ENCODE peak calls at places on chromosomes 16 and 17, in six cellular contexts. One of them, this sample, is unnamed.

GRCh38 chr17:32496348-32497078 is 9.7 kb downstream of the CDK5R1 start:
- DNase-seq in pancreas: no peak
- DNase-seq in heart left ventricle: no peak
- DNase-seq in neural progenitor cell: no peak
- DNase-seq in ascending aorta: peak; percentile 85
- DNase-seq in thyroid gland: no peak
- DNase-seq in this sample: no peak

GRCh38 chr16:70712359-70712758 is 26.5 kb upstream of the MTSS2 start:
- DNase-seq in neural progenitor cell: no peak
- DNase-seq in pancreas: no peak
- DNase-seq in thyroid gland: no peak
- DNase-seq in heart left ventricle: no peak
- DNase-seq in ascending aorta: no peak
- DNase-seq in this sample: no peak

GRCh38 chr16:66510298-66510697 is 39.6 kb downstream of the TK2 start:
- DNase-seq in neural progenitor cell: no peak
- DNase-seq in thyroid gland: peak; percentile 76
- DNase-seq in pancreas: peak; percentile 85
- DNase-seq in heart left ventricle: no peak
- DNase-seq in ascending aorta: peak; percentile 63
- DNase-seq in this sample: peak; percentile 51

GRCh38 chr17:17416007-17416399 is 60.8 kb upstream of the MED9 start:
- DNase-seq in pancreas: no peak
- DNase-seq in thyroid gland: peak; percentile 29
- DNase-seq in ascending aorta: no peak
- DNase-seq in neural progenitor cell: peak; percentile 47
- DNase-seq in heart left ventricle: no peak
- DNase-seq in this sample: peak; percentile 66

GRCh38 chr16:53600076-53600475 is 97.1 kb upstream of the AKTIP start:
- DNase-seq in pancreas: no peak
- DNase-seq in ascending aorta: no peak
- DNase-seq in heart left ventricle: no peak
- DNase-seq in thyroid gland: no peak
- DNase-seq in neural progenitor cell: no peak
- DNase-seq in this sample: no peak

GRCh38 chr17:4978720-4979119 is 8.8 kb downstream of the CAMTA2 start:
- DNase-seq in heart left ventricle: no peak
- DNase-seq in ascending aorta: no peak
- DNase-seq in thyroid gland: no peak
- DNase-seq in neural progenitor cell: no peak
- DNase-seq in pancreas: no peak
- DNase-seq in this sample: no peak

GRCh38 chr16:86828653-86829052 is 250.3 kb downstream of the FOXL1 start:
- DNase-seq in heart left ventricle: no peak
- DNase-seq in thyroid gland: no peak
- DNase-seq in ascending aorta: no peak
- DNase-seq in neural progenitor cell: no peak
- DNase-seq in pancreas: no peak
- DNase-seq in this sample: no peak

GRCh38 chr16:77599793-77600415 is 122.4 kb upstream of the NUDT7 start:
- DNase-seq in neural progenitor cell: peak; percentile 49
- DNase-seq in pancreas: no peak
- DNase-seq in ascending aorta: no peak
- DNase-seq in thyroid gland: peak; percentile 67
- DNase-seq in heart left ventricle: no peak
- DNase-seq in this sample: no peak

GRCh38 chr16:51576498-51576897 is 425.4 kb upstream of the SALL1 start:
- DNase-seq in ascending aorta: no peak
- DNase-seq in heart left ventricle: no peak
- DNase-seq in thyroid gland: no peak
- DNase-seq in neural progenitor cell: no peak
- DNase-seq in pancreas: no peak
- DNase-seq in this sample: no peak

GRCh38 chr17:16932156-16932555 is 39.8 kb downstream of the TNFRSF13B start:
- DNase-seq in pancreas: no peak
- DNase-seq in neural progenitor cell: no peak
- DNase-seq in heart left ventricle: no peak
- DNase-seq in thyroid gland: no peak
- DNase-seq in ascending aorta: no peak
- DNase-seq in this sample: no peak

GRCh38 chr16:50547340-50547865 is 793 bp upstream of the NKD1 start:
- DNase-seq in thyroid gland: peak; percentile 34
- DNase-seq in ascending aorta: peak; percentile 78
- DNase-seq in pancreas: peak; percentile 58
- DNase-seq in heart left ventricle: no peak
- DNase-seq in neural progenitor cell: peak; percentile 77
- DNase-seq in this sample: no peak

GRCh38 chr17:78031435-78031834 is 72.9 kb downstream of the TNRC6C start:
- DNase-seq in heart left ventricle: no peak
- DNase-seq in neural progenitor cell: no peak
- DNase-seq in ascending aorta: no peak
- DNase-seq in pancreas: no peak
- DNase-seq in thyroid gland: no peak
- DNase-seq in this sample: no peak
- H3K4me1 ChIP-seq in heart left ventricle: peaks cover 30% of the 10 kb centered on the region
- H3K4me1 ChIP-seq in neural progenitor cell: peaks cover 5% of the 10 kb centered on the region
- H3K4me1 ChIP-seq in ascending aorta: peaks cover 8% of the 10 kb centered on the region
- H3K4me1 ChIP-seq in pancreas: no peaks in the 10 kb centered on the region
- H3K4me1 ChIP-seq in thyroid gland: no peaks in the 10 kb centered on the region
- H3K4me1 ChIP-seq in this sample: no peaks in the 10 kb centered on the region

GRCh38 chr17:48506246-48506645 is 24.6 kb downstream of the HOXB1 start:
- DNase-seq in pancreas: no peak
- DNase-seq in heart left ventricle: no peak
- DNase-seq in ascending aorta: no peak
- DNase-seq in neural progenitor cell: no peak
- DNase-seq in thyroid gland: no peak
- DNase-seq in this sample: no peak
- TF ChIP-seq CTCF in pancreas: no peak
- TF ChIP-seq CTCF in heart left ventricle: no peak
- TF ChIP-seq CTCF in ascending aorta: no peak
- TF ChIP-seq CTCF in neural progenitor cell: no peak
- TF ChIP-seq CTCF in thyroid gland: no peak
- TF ChIP-seq CTCF in this sample: no peak

GRCh38 chr16:57133101-57133500 is 40.7 kb downstream of the CPNE2 start:
- DNase-seq in thyroid gland: no peak
- DNase-seq in ascending aorta: no peak
- DNase-seq in heart left ventricle: no peak
- DNase-seq in neural progenitor cell: peak; percentile 49
- DNase-seq in pancreas: no peak
- DNase-seq in this sample: no peak
- H3K4me1 ChIP-seq in thyroid gland: no peaks in the 10 kb centered on the region
- H3K4me1 ChIP-seq in ascending aorta: no peaks in the 10 kb centered on the region
- H3K4me1 ChIP-seq in heart left ventricle: no peaks in the 10 kb centered on the region
- H3K4me1 ChIP-seq in neural progenitor cell: peaks cover 17% of the 10 kb centered on the region
- H3K4me1 ChIP-seq in pancreas: no peaks in the 10 kb centered on the region
- H3K4me1 ChIP-seq in this sample: peaks cover 5% of the 10 kb centered on the region

DNA sequence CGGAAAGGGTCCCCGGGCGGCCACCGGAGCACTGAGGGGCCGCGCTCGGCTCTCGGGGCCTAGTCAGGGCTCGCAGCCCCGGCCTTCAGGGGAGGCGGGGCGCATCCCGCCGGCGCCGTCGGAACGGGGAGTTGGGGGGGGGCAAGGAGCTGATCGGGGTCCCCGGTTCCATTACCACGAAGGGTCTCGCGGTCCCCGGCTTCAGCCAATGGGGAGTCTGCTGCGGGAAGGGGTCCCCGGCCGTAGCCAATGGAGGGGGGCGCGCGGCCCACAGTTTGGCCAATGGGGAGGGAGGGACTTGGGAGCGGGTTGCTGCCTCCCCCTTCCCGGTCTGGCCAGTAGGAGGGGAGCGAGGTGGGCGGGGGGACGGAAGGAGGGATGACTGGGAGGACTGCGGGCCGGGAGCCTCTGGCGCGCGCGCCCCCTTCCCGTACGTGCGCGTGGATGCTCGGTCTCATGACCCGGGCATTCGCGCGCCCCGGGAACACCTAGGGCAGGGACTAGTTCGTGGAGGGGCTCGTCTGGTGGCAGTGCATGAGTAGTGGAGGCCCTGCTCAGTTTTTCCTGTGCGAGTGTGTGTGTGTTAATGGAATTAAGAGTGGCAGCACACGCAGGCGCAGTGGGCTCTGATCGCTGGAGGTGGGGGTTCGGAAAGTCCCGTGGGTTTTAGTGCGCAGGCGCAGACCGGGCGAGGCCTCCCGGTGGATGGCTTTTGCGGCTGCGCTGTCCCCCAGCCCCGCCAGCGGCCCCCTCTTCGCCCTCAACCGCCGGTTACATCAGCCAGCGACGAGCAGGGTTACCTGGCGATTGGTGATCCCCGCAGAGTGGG is 1.1 kb downstream of the ATXN2L start:
- DNase-seq in heart left ventricle: peak; percentile 98
- DNase-seq in ascending aorta: peak; percentile 98
- DNase-seq in pancreas: peak; percentile 94
- DNase-seq in neural progenitor cell: peak; percentile 98
- DNase-seq in thyroid gland: peak; percentile 98
- DNase-seq in this sample: peak; percentile 89
- TF ChIP-seq CTCF in heart left ventricle: peak; percentile 37
- TF ChIP-seq CTCF in ascending aorta: no peak
- TF ChIP-seq CTCF in pancreas: peak; percentile 12
- TF ChIP-seq CTCF in neural progenitor cell: peak; percentile 20
- TF ChIP-seq CTCF in thyroid gland: no peak
- TF ChIP-seq CTCF in this sample: no peak

DNA sequence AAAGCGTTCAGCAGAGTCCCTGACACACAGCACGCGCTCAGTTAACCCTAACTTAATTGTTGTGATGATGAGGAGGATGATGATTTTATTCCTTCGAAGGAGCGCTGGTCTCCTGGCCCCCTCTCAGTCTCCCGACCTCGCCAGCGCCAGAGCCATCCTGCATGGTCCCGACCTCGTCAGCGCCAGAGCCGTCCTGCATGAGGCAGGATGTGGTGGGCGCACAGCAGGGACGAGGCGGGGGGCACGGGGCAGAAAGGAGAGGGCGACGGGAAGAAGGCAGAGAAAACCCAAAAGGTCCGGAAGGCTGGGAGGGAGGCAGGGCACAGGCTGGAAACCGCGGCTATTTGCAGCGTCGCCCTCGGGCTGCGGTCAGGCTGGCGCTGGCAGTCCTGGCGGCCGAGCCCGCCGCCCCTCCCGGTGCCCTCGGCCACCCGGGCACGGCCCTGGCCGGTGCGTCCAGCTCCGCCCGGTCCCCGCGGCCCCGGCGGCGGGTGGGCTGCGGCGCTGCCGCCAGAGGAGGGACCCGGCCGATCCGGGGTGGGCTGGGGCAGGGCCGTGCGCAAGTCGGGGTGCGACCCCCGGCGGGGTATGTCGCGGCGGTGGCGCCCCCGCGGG is 3.0 kb upstream of the TAC4 start:
- DNase-seq in ascending aorta: peak; percentile 68
- DNase-seq in thyroid gland: peak; percentile 37
- DNase-seq in pancreas: no peak
- DNase-seq in heart left ventricle: peak; percentile 37
- DNase-seq in neural progenitor cell: peak; percentile 54
- DNase-seq in this sample: no peak
- H3K4me1 ChIP-seq in ascending aorta: peaks cover 2% of the 10 kb centered on the region
- H3K4me1 ChIP-seq in thyroid gland: peaks cover 9% of the 10 kb centered on the region
- H3K4me1 ChIP-seq in pancreas: no peaks in the 10 kb centered on the region
- H3K4me1 ChIP-seq in heart left ventricle: peaks cover 31% of the 10 kb centered on the region
- H3K4me1 ChIP-seq in neural progenitor cell: peaks cover 6% of the 10 kb centered on the region
- H3K4me1 ChIP-seq in this sample: peaks cover 5% of the 10 kb centered on the region

DNA sequence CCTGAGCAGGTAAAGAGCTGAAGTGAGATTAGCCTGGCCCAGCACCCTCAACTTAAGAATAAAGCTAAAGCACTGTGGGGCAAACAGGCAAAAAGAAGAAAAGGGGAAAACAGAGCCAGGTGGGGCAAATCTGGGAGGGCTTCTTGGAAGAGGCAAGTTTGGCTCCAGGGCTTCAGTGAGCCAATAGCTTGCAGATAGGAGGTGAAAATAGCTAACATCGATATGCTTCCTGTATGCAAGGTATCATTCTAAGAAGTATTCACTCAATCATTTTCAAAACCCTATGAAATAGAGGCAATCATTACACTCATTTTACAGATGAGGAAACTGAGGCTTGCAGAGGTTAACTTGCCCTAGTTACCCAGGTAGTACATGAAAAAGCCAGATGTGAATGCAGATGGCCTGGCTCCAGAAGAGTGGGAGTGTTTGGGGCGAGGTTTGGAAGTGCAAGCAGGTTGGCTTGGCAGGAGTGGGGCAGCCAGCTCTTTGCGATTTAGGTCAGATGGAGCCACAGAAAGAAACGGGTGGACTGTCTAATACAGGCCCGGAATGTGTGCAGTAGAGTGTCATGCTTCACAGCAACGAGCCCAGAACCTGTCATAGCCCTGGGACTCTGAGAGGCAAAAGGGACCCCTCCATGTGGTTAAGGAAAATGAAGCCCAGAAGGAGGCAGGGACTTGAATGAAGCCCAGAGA is 5.7 kb downstream of the WNT3 start:
- DNase-seq in neural progenitor cell: no peak
- DNase-seq in ascending aorta: no peak
- DNase-seq in pancreas: no peak
- DNase-seq in thyroid gland: no peak
- DNase-seq in heart left ventricle: no peak
- DNase-seq in this sample: no peak
- TF ChIP-seq CTCF in neural progenitor cell: no peak
- TF ChIP-seq CTCF in ascending aorta: no peak
- TF ChIP-seq CTCF in pancreas: no peak
- TF ChIP-seq CTCF in thyroid gland: no peak
- TF ChIP-seq CTCF in heart left ventricle: no peak
- TF ChIP-seq CTCF in this sample: no peak

DNA sequence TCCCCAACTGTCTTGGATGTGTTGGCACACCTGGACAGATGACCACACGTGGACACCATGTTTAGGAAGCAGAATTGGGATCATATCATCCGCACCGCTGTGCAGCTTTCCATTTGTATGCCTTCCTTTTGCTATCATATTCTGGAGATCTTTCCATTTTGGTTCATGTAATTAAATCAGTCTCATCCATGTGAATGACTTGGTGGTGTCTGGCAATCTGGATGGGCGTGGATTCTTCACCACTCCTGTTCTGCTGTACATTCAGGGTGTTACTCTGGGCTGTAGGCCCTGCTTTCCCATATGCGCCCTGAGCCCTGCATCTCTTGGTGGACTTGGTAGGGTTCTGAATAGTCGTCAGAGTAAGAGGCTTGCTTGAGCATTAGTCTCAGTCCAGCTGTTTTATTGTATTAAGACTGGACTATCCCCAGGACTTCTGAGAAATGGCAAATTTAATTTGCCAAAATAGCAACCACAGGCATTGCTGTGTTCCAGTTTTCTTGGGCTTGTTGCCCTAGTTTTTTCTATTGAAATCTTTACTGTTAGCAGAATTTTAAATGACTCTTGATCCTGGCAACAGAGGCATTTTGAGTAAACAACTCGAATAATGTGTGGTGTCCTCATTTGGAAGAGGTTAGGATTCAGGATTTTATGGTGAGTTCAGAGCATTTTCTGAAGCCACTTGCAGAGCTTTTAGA is 14.9 kb downstream of the BANP start:
- DNase-seq in pancreas: no peak
- DNase-seq in ascending aorta: no peak
- DNase-seq in heart left ventricle: no peak
- DNase-seq in thyroid gland: no peak
- DNase-seq in neural progenitor cell: no peak
- DNase-seq in this sample: peak; percentile 10
- H3K4me1 ChIP-seq in pancreas: no peaks in the 10 kb centered on the region
- H3K4me1 ChIP-seq in ascending aorta: peaks cover 14% of the 10 kb centered on the region
- H3K4me1 ChIP-seq in heart left ventricle: peaks cover 41% of the 10 kb centered on the region
- H3K4me1 ChIP-seq in thyroid gland: peaks cover 30% of the 10 kb centered on the region
- H3K4me1 ChIP-seq in neural progenitor cell: peaks cover 9% of the 10 kb centered on the region
- H3K4me1 ChIP-seq in this sample: no peaks in the 10 kb centered on the region

GRCh38 chr17:7220593-7221280 is 999 bp downstream of the ACADVL start:
- DNase-seq in pancreas: peak; percentile 74
- DNase-seq in heart left ventricle: peak; percentile 63
- DNase-seq in neural progenitor cell: peak; percentile 54
- DNase-seq in thyroid gland: peak; percentile 39
- DNase-seq in ascending aorta: no peak
- DNase-seq in this sample: peak; percentile 52
- TF ChIP-seq CTCF in pancreas: no peak
- TF ChIP-seq CTCF in heart left ventricle: peak; percentile 36
- TF ChIP-seq CTCF in neural progenitor cell: peak; percentile 41
- TF ChIP-seq CTCF in thyroid gland: no peak
- TF ChIP-seq CTCF in ascending aorta: peak; percentile 20
- TF ChIP-seq CTCF in this sample: peak; percentile 68